ENCODE peak calls at places on chromosomes 2 and 18, in six cellular contexts. M is ovary, P is gastrocnemius medialis, Z is transverse colon, S is IMR-90, H is left ventricle myocardium inferior. R is an unnamed sample.

GRCh38 chr18:10926565-10927194 is 222.7 kb downstream of the PIEZO2 start:
- DNase-seq in P (no peak), S (peak; percentile 68), M (no peak), Z (no peak), H (no peak), R (no peak)

GRCh38 chr2:239136203-239136602 is 264.6 kb downstream of the HDAC4 start:
- DNase-seq in P (no peak), H (no peak), S (no peak), Z (no peak), M (no peak), R (no peak)

GRCh38 chr2:7927694-7928093 is 754.2 kb upstream of the ID2 start:
- DNase-seq in P (no peak), M (no peak), S (no peak), H (no peak), Z (no peak), R (no peak)

GRCh38 chr2:105912081-105912480 is 167.4 kb downstream of the NCK2 start:
- DNase-seq in H (no peak), P (no peak), Z (no peak), S (peak; percentile 28), M (no peak), R (no peak)

GRCh38 chr2:213763963-213764362 is 479.7 kb downstream of the SPAG16 start:
- DNase-seq in M (no peak), H (no peak), Z (no peak), P (no peak), S (no peak), R (no peak)

GRCh38 chr2:70160545-70160944 is 30.3 kb downstream of the C2orf42 start:
- DNase-seq in P (no peak), Z (no peak), H (no peak), M (no peak), S (no peak), R (no peak)

GRCh38 chr2:8719528-8719927 is 37.7 kb downstream of the ID2 start:
- DNase-seq in H (no peak), Z (no peak), M (no peak), P (no peak), S (no peak), R (no peak)

GRCh38 chr2:227325824-227326195 is 759 bp downstream of the MFF start:
- DNase-seq in Z (peak; percentile 53), S (peak; percentile 55), H (peak; percentile 34), M (no peak), P (no peak), R (no peak)

GRCh38 chr2:218431878-218432277 is 13.0 kb downstream of the VIL1 start:
- DNase-seq in P (no peak), S (no peak), Z (no peak), H (no peak), M (peak; percentile 3), R (no peak)

GRCh38 chr2:37764739-37765138 is 93.3 kb upstream of the CDC42EP3 start:
- DNase-seq in H (no peak), Z (no peak), P (no peak), S (no peak), M (no peak), R (no peak)

GRCh38 chr2:88281302-88282217 is 111.4 kb downstream of the THNSL2 start:
- DNase-seq in S (no peak), Z (no peak), M (no peak), P (no peak), H (no peak), R (no peak)

GRCh38 chr2:42951263-42951938 is 159.0 kb upstream of the HAAO start:
- DNase-seq in P (peak; percentile 27), Z (no peak), M (no peak), S (no peak), H (no peak), R (no peak)

GRCh38 chr2:171404719-171405118 is 29.1 kb downstream of the METTL8 start:
- DNase-seq in Z (no peak), S (no peak), H (no peak), M (no peak), P (no peak), R (no peak)

DNA sequence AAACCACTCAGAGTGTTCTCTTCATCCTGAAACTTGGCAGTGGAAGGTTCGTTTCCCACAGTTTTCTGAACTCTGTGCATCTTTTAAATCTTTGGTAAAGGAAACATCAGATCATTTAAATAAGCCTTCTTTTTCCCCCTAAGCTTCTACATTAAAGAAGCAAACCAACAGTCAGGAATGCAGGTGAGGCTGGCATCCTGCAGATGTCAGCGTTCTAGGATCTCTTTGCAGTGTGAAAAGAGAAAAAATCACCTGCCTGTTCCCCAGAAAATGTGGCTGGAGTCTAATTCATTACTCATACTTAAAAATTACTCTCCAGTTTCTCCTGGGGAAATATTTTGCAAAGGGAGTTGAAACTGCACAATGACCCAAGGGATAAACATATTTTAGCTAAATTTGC is 64.5 kb upstream of the ZCCHC2 start:
- DNase-seq in Z (no peak), M (no peak), S (no peak), P (no peak), H (no peak), R (no peak)
- TF ChIP-seq CTCF in Z (no peak), M (no peak), S (no peak), P (no peak), H (no peak), R (no peak)

DNA sequence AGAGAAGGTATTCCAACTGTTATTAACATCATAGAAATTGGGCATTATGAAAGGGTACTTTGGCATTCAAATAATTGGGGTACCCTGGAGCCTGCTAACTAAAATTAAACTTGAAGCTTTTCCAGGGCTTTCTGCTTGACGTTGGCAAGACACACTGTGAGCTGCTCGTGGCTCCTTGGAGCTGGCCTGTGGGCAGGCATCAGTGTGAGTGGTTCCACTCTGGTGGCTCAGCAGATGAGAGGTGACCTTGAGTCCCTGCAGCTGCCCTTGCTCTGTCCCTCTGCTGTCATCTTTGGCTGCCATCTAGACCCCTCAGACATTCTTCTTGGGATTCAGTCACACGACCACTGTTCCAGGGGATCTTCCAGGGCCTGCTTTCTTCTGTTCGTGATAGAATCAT is 6.7 kb downstream of the CNNM3 start:
- DNase-seq in Z (no peak), P (no peak), M (no peak), S (no peak), H (no peak), R (no peak)
- H3K4me1 ChIP-seq in Z (peaks cover 48% of the 10 kb centered on the region), P (peaks cover 66% of the 10 kb centered on the region), M (peaks cover 14% of the 10 kb centered on the region), S (peaks cover 8% of the 10 kb centered on the region), H (peaks cover 69% of the 10 kb centered on the region), R (peaks cover 39% of the 10 kb centered on the region)

GRCh38 chr18:62925031-62925688 is 209.8 kb downstream of the PHLPP1 start:
- DNase-seq in S (peak; percentile 29), P (no peak), Z (no peak), M (no peak), H (no peak), R (no peak)
- H3K27ac ChIP-seq in S (no peak overlapping the region), P (no peak overlapping the region), Z (no peak overlapping the region), M (no peak overlapping the region), H (no peak overlapping the region), R (no peak overlapping the region)

DNA sequence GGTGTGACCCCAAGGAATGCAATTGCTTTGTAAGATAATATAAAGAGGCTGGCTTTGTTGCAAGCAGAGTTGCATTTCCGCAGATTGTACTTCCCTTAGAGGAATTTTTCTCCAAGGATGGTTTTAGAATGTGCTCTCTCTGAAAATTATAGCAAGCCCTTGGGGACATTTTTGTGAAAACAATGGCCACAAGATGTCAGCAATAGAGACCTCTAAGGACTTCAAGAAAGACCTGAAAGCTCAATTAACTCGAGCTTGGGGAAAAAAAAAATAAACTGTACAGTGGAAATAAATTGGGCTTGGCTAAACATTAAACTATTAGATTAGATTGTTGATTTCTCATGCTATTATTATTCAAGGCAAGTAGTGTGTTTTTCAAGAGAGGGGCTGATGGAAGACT is 81.3 kb upstream of the KYNU start:
- DNase-seq in H (no peak), M (no peak), Z (no peak), P (no peak), S (no peak), R (no peak)
- TF ChIP-seq CTCF in H (no peak), M (no peak), Z (no peak), P (no peak), S (no peak), R (no peak)

GRCh38 chr18:28127228-28127627 is 49.7 kb downstream of the CDH2 start:
- DNase-seq in Z (no peak), S (no peak), P (no peak), H (peak; percentile 46), M (peak; percentile 33), R (no peak)
- H3K4me1 ChIP-seq in Z (no peaks in the 10 kb centered on the region), S (peaks cover 5% of the 10 kb centered on the region), P (no peaks in the 10 kb centered on the region), H (peaks cover 77% of the 10 kb centered on the region), M (peaks cover 1% of the 10 kb centered on the region), R (peaks cover 16% of the 10 kb centered on the region)

GRCh38 chr2:111702119-111702808 is 181.7 kb downstream of the ANAPC1 start:
- DNase-seq in Z (peak; percentile 67), M (no peak), P (no peak), S (peak; percentile 58), H (no peak), R (no peak)
- H3K27ac ChIP-seq in Z (no peak overlapping the region), M (no peak overlapping the region), P (peak overlapping the region; percentile 88), S (no peak overlapping the region), H (peak overlapping the region; percentile 54), R (no peak overlapping the region)

DNA sequence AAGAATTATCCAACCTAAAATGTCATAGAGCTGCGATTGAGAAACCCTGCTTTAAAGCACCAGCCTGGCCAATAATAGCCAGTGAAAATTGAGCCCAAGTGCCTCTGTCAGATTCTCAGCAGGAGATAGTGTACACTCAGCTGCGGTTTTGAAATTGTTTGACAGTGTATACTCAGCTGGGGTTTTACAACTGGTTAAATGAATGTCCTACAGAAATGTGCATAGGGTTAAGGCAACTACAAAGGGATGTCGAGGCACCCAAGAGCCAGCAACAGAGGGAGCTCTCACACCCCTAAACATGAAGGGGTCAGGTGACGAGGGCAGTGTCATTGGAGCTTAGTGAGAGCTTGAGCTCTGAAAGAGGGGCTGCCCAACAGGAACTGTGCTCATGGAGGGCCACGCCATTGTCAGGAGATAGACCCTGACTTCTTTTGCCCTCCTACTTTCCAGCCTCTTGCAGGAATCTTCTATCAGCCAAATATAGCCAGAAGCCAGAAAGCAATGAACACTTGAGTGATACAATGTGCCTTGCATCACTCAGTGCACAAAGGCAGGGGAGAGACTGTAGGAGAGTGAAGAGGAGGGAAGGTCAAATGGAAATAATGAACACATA is 15.1 kb downstream of the ACTG2 start:
- DNase-seq in P (no peak), S (peak; percentile 62), M (no peak), Z (peak; percentile 38), H (no peak), R (no peak)
- TF ChIP-seq CTCF in P (no peak), S (peak; percentile 24), M (no peak), Z (no peak), H (peak; percentile 50), R (no peak)

GRCh38 chr2:122710049-122710448 is 954.6 kb downstream of the TSN start:
- DNase-seq in P (no peak), M (no peak), Z (no peak), H (no peak), S (no peak), R (no peak)

DNA sequence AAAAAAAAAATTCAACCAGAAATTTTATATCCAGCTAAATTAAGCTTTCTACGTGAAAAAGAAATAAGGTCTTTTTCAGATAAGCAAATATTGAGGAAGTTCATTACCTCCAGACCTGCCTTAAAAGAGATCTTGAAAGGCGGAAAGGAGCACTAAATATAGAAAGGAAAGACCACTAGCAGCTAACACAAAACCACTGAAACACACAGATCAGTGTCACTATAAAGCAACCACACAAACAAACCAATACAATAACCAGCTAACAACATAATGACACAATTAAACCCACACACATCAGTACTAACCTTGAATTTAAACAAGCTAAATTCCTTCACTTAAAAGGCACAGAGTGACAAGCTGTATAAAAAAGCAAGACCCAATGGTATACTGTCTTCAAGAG is 958.3 kb downstream of the TSN start:
- DNase-seq in H (no peak), S (no peak), M (no peak), Z (no peak), P (no peak), R (no peak)
- H3K4me1 ChIP-seq in H (no peaks in the 10 kb centered on the region), S (no peaks in the 10 kb centered on the region), M (no peaks in the 10 kb centered on the region), Z (no peaks in the 10 kb centered on the region), P (no peaks in the 10 kb centered on the region), R (no peaks in the 10 kb centered on the region)